ENCODE peak calls at places on chromosomes 4 and X, in four cellular contexts. Z is CD8-positive, alpha-beta T cell; W is astrocyte of the spinal cord; F is GM12864. O is an unnamed sample.

GRCh38 chr4:76570141-76570989 is 135.3 kb downstream of the SHROOM3 start:
- DNase-seq in F (no peak), W (peak; percentile 78), Z (no peak), O (no peak)

GRCh38 chr4:3851211-3851610 is 85.0 kb downstream of the ADRA2C start:
- DNase-seq in Z (no peak), F (no peak), W (no peak), O (no peak)

GRCh38 chr4:182604161-182604591 is 313.0 kb downstream of the DCTD start:
- DNase-seq in W (peak; percentile 71), Z (no peak), F (no peak), O (no peak)

GRCh38 chr4:1294891-1295290 is 5.2 kb downstream of the MAEA start:
- DNase-seq in Z (peak; percentile 3), F (no peak), W (no peak), O (peak; percentile 16)

GRCh38 chr4:82865592-82865991 is 25.4 kb downstream of the SEC31A start:
- DNase-seq in F (no peak), Z (no peak), W (peak; percentile 92), O (no peak)

GRCh38 chr4:26197018-26197779 is 123.6 kb upstream of the RBPJ start:
- DNase-seq in Z (peak; percentile 67), F (peak; percentile 84), W (peak; percentile 97), O (peak; percentile 64)

GRCh38 chr4:23237771-23238170 is 545.0 kb downstream of the GBA3 start:
- DNase-seq in Z (no peak), F (no peak), W (no peak), O (no peak)

GRCh38 chrX:119105826-119106225 is 21.8 kb downstream of the KIAA1210 start:
- DNase-seq in W (peak; percentile 16), F (no peak), Z (no peak), O (no peak)

GRCh38 chrX:39577976-39578962 is 519.5 kb downstream of the BCOR start:
- DNase-seq in W (no peak), F (peak; percentile 27), Z (peak; percentile 35), O (peak; percentile 36)

GRCh38 chr4:76535603-76536380 is 100.8 kb downstream of the SHROOM3 start:
- DNase-seq in F (no peak), W (peak; percentile 59), Z (no peak), O (no peak)

GRCh38 chr4:99859618-99860017 is 34.6 kb downstream of the LAMTOR3 start:
- DNase-seq in W (no peak), F (no peak), Z (no peak), O (no peak)

GRCh38 chrX:85012098-85012497 is 8.4 kb downstream of the APOOL start:
- DNase-seq in Z (no peak), W (no peak), F (no peak), O (no peak)

GRCh38 chr4:7067147-7067522 is 729 bp downstream of the GRPEL1 start:
- DNase-seq in W (no peak), Z (no peak), F (no peak), O (no peak)

GRCh38 chrX:446243-446642 is 59.5 kb upstream of the PPP2R3B start:
- DNase-seq in W (no peak), Z (no peak), F (no peak), O (no peak)

GRCh38 chr4:176044589-176044951 is 21.1 kb upstream of the WDR17 start:
- DNase-seq in F (no peak), W (peak; percentile 39), Z (no peak), O (no peak)

GRCh38 chr4:176769519-176769918 is 23.2 kb downstream of the VEGFC start:
- DNase-seq in F (no peak), W (peak; percentile 95), Z (no peak), O (no peak)

GRCh38 chrX:255923-256331 is 25.3 kb upstream of the PLCXD1 start:
- DNase-seq in Z (no peak), F (no peak), W (no peak), O (no peak)

GRCh38 chr4:7691992-7692391 is 247.7 kb downstream of the AFAP1 start:
- DNase-seq in W (no peak), Z (no peak), F (no peak), O (no peak)

GRCh38 chrX:11558972-11559371 is 106.7 kb downstream of the ARHGAP6 start:
- DNase-seq in F (no peak), Z (peak; percentile 52), W (no peak), O (peak; percentile 3)

GRCh38 chr4:40225497-40225896 is 28.7 kb downstream of the RHOH start:
- DNase-seq in Z (no peak), W (no peak), F (no peak), O (no peak)

GRCh38 chr4:178273168-178273567 is 830.9 kb upstream of the AGA start:
- DNase-seq in Z (no peak), W (no peak), F (no peak), O (no peak)

GRCh38 chrX:30779453-30780030 is 109.5 kb downstream of the TAB3 start:
- DNase-seq in W (no peak), F (no peak), Z (no peak), O (no peak)

GRCh38 chr4:138952405-138952804 is 63.2 kb upstream of the NOCT start:
- DNase-seq in Z (no peak), F (no peak), W (peak; percentile 24), O (no peak)

GRCh38 chr4:110354460-110354859 is 121.5 kb upstream of the ENPEP start:
- DNase-seq in Z (no peak), F (no peak), W (no peak), O (no peak)

GRCh38 chr4:39320381-39321115 is 45.6 kb downstream of the RFC1 start:
- DNase-seq in Z (no peak), F (no peak), W (peak; percentile 72), O (no peak)

GRCh38 chr4:177380730-177381287 is 61.4 kb downstream of the AGA start:
- DNase-seq in W (no peak), Z (no peak), F (no peak), O (no peak)

GRCh38 chr4:121380448-121381147 is at the start of gene QRFPR:
- DNase-seq in W (peak; percentile 9), Z (no peak), F (no peak), O (no peak)

GRCh38 chrX:118047446-118048186 is 69.0 kb downstream of the KLHL13 start:
- DNase-seq in Z (no peak), W (no peak), F (no peak), O (no peak)

GRCh38 chr4:4415806-4416805 is 29.2 kb downstream of the NSG1 start:
- DNase-seq in Z (no peak), W (no peak), F (no peak), O (no peak)

GRCh38 chr4:4541040-4541631 is 712 bp downstream of the STX18 start:
- DNase-seq in F (peak; percentile 46), W (peak; percentile 27), Z (no peak), O (peak; percentile 69)

GRCh38 chrX:87578978-87579377 is 61.4 kb downstream of the KLHL4 start:
- DNase-seq in F (no peak), Z (no peak), W (no peak), O (no peak)

GRCh38 chrX:87582453-87582852 is 64.9 kb downstream of the KLHL4 start:
- DNase-seq in Z (no peak), W (no peak), F (no peak), O (no peak)

GRCh38 chrX:87580862-87581261 is 63.3 kb downstream of the KLHL4 start:
- DNase-seq in Z (no peak), W (no peak), F (no peak), O (no peak)

DNA sequence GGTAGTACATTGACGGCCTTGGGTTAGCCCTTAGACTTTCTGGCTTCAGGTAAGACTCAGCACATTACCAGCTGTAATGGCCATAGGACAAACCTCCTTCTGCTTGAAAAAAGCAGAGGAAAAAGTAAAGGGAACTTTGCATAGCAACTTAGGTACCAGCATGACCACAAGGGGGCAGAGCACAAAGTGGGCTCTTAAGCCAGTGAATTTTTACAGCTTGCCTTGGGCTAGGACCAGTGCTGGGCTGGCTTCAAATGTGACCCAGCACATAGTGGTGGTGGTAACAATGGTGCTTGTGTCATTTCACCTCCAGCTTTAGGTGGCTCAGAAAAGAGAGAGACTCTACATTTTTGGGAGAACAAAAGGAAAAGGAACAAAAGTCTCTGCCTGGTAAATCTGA is 66.1 kb downstream of the KLHL4 start:
- DNase-seq in Z (no peak), W (no peak), F (no peak), O (no peak)
- TF ChIP-seq CTCF in Z (no peak), W (peak; percentile 51), F (peak; percentile 12), O (no peak)

GRCh38 chr4:48275247-48275646 is 5.6 kb upstream of the TEC start:
- DNase-seq in W (no peak), Z (no peak), F (peak; percentile 39), O (peak; percentile 41)
- TF ChIP-seq CTCF in W (peak; percentile 79), Z (peak; percentile 18), F (peak; percentile 72), O (peak; percentile 48)

DNA sequence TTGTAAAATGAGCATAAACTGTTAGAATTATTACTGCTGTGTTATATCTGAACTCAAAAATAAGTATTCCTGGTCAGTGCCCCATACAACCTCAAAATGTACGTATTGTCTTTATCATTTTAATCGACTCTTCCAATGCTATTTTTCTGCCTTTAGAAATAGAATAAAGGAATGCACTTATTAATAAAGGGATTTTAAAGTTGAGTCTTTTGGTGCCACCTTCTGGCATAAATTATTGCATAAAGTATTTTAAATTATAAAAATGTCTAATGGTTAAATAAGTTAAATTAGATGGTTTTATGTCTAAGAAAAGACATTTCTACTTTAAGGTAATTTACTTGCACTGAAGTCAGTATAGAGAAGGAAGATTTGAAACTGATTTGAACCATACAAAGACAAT is 424.0 kb upstream of the NDST4 start:
- DNase-seq in W (peak; percentile 41), F (no peak), Z (no peak), O (no peak)
- TF ChIP-seq CTCF in W (no peak), F (no peak), Z (no peak), O (no peak)

DNA sequence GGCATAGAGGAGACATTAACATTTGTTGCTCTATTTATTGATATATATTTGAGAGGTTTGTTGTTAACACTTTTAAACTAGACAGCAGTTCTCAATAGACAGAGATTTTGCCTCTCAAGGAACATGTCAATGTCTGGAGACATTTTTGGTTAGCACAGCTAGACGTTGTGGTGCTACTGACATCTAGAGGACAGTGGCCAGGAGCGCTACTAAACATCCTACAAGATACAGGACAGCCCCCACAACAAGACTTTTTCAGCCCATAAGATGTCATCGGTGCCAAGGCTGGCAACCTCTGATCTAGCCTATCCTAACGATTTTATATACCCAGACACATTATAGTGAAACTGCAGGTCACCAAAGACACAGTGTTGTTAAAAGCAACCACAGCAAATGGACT is 18.4 kb upstream of the CTSO start:
- DNase-seq in W (peak; percentile 26), Z (no peak), F (no peak), O (no peak)
- TF ChIP-seq CTCF in W (peak; percentile 48), Z (no peak), F (peak; percentile 53), O (no peak)

GRCh38 chr4:24244663-24245519 is 339.5 kb downstream of the DHX15 start:
- DNase-seq in Z (no peak), W (peak; percentile 7), F (no peak), O (no peak)

GRCh38 chr4:24243641-24244040 is 340.7 kb downstream of the DHX15 start:
- DNase-seq in F (no peak), W (no peak), Z (no peak), O (no peak)

GRCh38 chr4:24237709-24238108 is 346.6 kb downstream of the DHX15 start:
- DNase-seq in F (no peak), Z (no peak), W (no peak), O (no peak)

GRCh38 chr4:24236532-24236931 is 346.7 kb upstream of the PPARGC1A start:
- DNase-seq in F (no peak), Z (no peak), W (no peak), O (no peak)

DNA sequence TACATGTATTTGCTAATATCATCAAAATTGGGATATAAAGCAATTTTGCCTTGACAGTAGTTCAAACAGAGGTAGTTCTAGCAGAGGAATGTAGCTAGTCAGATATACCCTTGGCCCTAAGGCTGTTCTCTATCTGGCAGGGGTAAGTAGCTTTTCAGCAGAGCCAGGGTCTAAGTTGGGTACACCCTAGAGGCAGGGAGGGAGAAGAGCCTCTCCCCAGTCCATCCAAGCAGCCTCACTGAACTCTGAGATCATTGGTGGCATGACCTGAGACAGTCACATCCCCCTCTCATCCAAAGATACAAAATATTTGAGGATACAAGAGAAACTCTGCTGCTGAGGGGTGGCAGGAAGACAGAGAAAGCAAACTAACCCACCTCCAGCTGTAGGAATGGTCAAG is 343.7 kb downstream of the DHX15 start:
- DNase-seq in W (no peak), F (no peak), Z (no peak), O (no peak)
- TF ChIP-seq CTCF in W (no peak), F (no peak), Z (no peak), O (no peak)

O was measured in GM20000.